ENCODE peak calls at places on chromosomes 13 and 19, in ten cellular contexts. A is sigmoid colon, I is stomach, G is breast epithelium, S is Panc1, Z is H1, F is HCT116, Q is GM23338, X is endothelial cell of umbilical vein, R is K562. N is an unnamed sample.

GRCh38 chr19:41934849-41935374 is 6.7 kb upstream of the ERFL start:
- DNase-seq in Z (peak; percentile 97), G (peak; percentile 36), R (peak; percentile 74), Q (peak; percentile 92), F (peak; percentile 43), S (peak; percentile 30), X (peak; percentile 45), A (peak; percentile 75), I (peak; percentile 77), N (no peak)

GRCh38 chr19:49469828-49470614 is 4.0 kb upstream of the FLT3LG start:
- DNase-seq in R (no peak), Z (no peak), S (no peak), I (peak; percentile 40), G (no peak), Q (peak; percentile 53), X (no peak), F (no peak), A (no peak), N (no peak)

GRCh38 chr13:34993470-34993869 is 51.4 kb downstream of the NBEA start:
- DNase-seq in Q (no peak), F (no peak), S (no peak), R (no peak), X (no peak), A (no peak), Z (no peak), G (no peak), I (no peak), N (no peak)

GRCh38 chr13:27036236-27036981 is 135.2 kb downstream of the USP12 start:
- DNase-seq in Q (no peak), X (no peak), R (no peak), A (no peak), F (peak; percentile 32), Z (no peak), S (no peak), G (no peak), I (no peak), N (no peak)

GRCh38 chr13:44409595-44409994 is 36.0 kb downstream of the SERP2 start:
- DNase-seq in Q (no peak), A (no peak), I (no peak), G (no peak), S (no peak), F (no peak), X (no peak), R (no peak), Z (no peak), N (no peak)

GRCh38 chr13:26476111-26476743 is 81.3 kb upstream of the WASF3 start:
- DNase-seq in Z (peak; percentile 76), A (no peak), S (no peak), I (no peak), X (peak; percentile 24), G (no peak), F (no peak), Q (peak; percentile 68), R (no peak), N (no peak)

GRCh38 chr13:28337196-28338045 is 157.5 kb downstream of the FLT1 start:
- DNase-seq in S (no peak), X (peak; percentile 97), Z (no peak), Q (no peak), R (no peak), A (no peak), G (no peak), I (no peak), F (no peak), N (no peak)

GRCh38 chr19:51799998-51800848 is 5.3 kb downstream of the FPR3 start:
- DNase-seq in R (peak; percentile 74), X (no peak), I (no peak), Q (no peak), Z (no peak), G (no peak), F (no peak), S (no peak), A (peak; percentile 68), N (no peak)

GRCh38 chr13:40640202-40640601 is 26.2 kb downstream of the FOXO1 start:
- DNase-seq in G (no peak), Q (no peak), R (no peak), X (no peak), A (no peak), Z (no peak), S (no peak), F (no peak), I (no peak), N (no peak)

GRCh38 chr13:32035701-32036100 is 4.1 kb downstream of the FRY start:
- DNase-seq in Z (no peak), G (no peak), I (no peak), F (no peak), R (no peak), A (no peak), S (no peak), Q (no peak), X (no peak), N (no peak)

GRCh38 chr19:1942078-1942933 is 1.3 kb downstream of the CSNK1G2 start:
- DNase-seq in X (peak; percentile 81), G (peak; percentile 76), F (no peak), I (peak; percentile 75), A (peak; percentile 88), R (no peak), Z (peak; percentile 85), S (no peak), Q (peak; percentile 93), N (peak; percentile 90)

GRCh38 chr19:1944088-1944915 is 3.3 kb downstream of the CSNK1G2 start:
- DNase-seq in Z (no peak), G (no peak), X (no peak), A (peak; percentile 64), Q (no peak), I (peak; percentile 33), F (no peak), R (no peak), S (no peak), N (no peak)

GRCh38 chr19:1942934-1943555 is 2.1 kb downstream of the CSNK1G2 start:
- DNase-seq in X (peak; percentile 11), F (no peak), G (no peak), Q (no peak), A (no peak), Z (no peak), R (no peak), S (no peak), I (no peak), N (no peak)

GRCh38 chr19:1943661-1944087 is 2.7 kb downstream of the CSNK1G2 start:
- DNase-seq in I (no peak), R (no peak), G (no peak), F (no peak), X (no peak), Q (no peak), Z (no peak), S (no peak), A (peak; percentile 60), N (no peak)

DNA sequence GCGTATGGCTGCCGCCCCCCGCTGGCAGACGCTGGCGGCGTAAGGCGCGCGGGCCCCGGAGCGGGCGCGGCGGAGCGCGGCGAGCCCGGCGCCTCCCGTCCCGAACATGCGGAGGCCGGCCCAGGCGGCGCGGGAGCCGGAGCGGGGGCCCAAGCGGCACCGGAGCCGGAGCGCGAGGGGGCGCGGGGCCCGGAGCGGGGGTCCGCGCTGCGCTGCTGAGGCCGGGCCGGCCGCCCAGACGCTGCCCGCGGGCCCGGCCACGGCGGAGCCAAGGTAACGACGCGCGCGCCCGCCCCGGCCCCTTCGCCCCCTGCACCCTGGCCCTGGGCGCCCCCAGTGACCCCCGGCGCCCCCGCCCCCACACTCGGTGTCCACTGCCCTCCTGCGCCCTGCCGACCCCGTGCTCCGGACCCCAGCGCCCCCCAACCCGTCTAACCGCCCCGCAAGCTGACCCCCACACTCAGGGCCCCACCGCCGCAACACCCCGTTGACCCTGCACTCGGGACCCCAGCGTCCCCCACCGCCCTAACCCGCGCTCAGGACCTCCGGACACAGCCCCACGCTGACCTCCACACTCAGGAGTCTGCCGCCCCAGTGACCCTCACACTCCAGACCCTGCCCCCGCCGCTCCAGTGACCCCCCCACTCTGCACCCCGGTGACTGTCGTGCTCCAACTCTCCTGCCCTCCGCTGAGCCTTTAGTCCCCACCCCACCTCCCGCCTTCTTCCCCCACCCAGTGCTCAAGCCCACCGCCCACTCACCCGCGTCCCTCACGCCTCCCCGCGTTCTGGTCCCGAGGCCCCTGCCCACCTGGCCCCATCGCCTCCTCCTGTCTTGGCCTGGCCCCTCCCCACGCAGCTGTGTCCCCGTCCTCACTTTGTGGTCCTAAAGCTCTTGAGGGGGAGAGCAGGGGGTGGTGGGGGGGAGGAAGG is at the start of gene CSNK1G2:
- DNase-seq in F (no peak), G (peak; percentile 41), A (no peak), Q (no peak), X (no peak), I (no peak), Z (no peak), R (peak; percentile 74), S (no peak), N (no peak)
- TF ChIP-seq POLR2AphosphoS5 in F (peak; percentile 10), G (no peak), A (no peak), Q (no peak), X (no peak), I (peak; percentile 39), Z (no peak), R (no peak), S (no peak), N (no peak)

DNA sequence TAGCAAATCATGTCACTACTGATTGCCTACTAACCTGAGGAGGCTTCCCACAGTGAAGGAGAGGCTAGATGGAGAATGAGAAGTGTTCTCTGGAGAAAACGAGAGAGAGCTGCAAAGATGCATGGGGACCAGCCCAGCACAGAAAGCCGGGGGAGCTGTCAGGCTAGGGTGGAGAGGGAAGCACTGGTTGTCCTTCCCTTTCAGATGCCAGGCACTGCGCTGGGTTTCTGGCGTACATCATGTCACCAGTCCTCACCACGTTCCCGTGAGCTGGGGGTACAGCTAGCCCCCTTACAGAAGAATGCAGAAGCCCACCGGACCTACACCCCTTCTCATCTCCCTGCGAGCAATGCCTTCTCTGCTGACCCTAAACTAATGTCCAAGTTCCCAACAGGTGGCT is 86.0 kb downstream of the STK24 start:
- DNase-seq in F (no peak), G (no peak), S (no peak), Z (no peak), A (peak; percentile 62), Q (no peak), I (no peak), X (no peak), R (no peak), N (no peak)
- H3K4me1 ChIP-seq in F (peaks cover 6% of the 10 kb centered on the region), G (peaks cover 14% of the 10 kb centered on the region), S (no peaks in the 10 kb centered on the region), Z (peaks cover 15% of the 10 kb centered on the region), A (no peaks in the 10 kb centered on the region), Q (peaks cover 79% of the 10 kb centered on the region), I (peaks cover 75% of the 10 kb centered on the region), X (peaks cover 21% of the 10 kb centered on the region), R (peaks cover 10% of the 10 kb centered on the region), N (peaks cover 80% of the 10 kb centered on the region)

DNA sequence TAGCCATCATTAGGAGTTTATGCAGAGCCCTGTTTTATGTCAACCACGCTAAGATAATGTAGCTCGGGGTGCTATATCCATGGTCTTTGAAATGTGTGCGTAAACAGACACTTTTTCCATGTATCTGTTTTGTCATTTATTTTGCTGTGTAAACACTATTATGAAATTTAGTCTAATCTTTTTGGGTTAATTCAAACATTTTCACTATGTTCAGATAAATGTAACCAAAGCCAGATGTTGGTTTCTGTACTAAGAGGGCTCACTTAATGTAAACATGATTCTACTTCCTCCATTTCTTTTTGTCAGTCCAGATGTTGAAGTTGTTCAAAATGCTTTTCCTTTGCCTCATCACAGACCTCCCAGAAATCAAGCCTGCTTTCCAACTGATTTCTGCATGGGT is 499.5 kb upstream of the GPC6 start:
- DNase-seq in F (no peak), I (no peak), S (no peak), X (no peak), Z (no peak), Q (no peak), A (no peak), R (no peak), G (no peak), N (no peak)
- TF ChIP-seq POLR2AphosphoS5 in F (no peak), I (no peak), S (no peak), X (no peak), Z (no peak), Q (no peak), A (no peak), R (no peak), G (no peak), N (no peak)

GRCh38 chr19:11191934-11192333 is 5.4 kb downstream of the KANK2 start:
- DNase-seq in A (no peak), I (no peak), F (no peak), X (no peak), R (no peak), S (no peak), Q (no peak), Z (no peak), G (no peak), N (no peak)
- H3K4me1 ChIP-seq in A (no peaks in the 10 kb centered on the region), I (peaks cover 97% of the 10 kb centered on the region), F (peaks cover 16% of the 10 kb centered on the region), X (peaks cover 19% of the 10 kb centered on the region), R (peaks cover 60% of the 10 kb centered on the region), S (peaks cover 9% of the 10 kb centered on the region), Q (peaks cover 8% of the 10 kb centered on the region), Z (peaks cover 2% of the 10 kb centered on the region), G (peaks cover 14% of the 10 kb centered on the region), N (peaks cover 62% of the 10 kb centered on the region)

N was measured in suprapubic skin.